ENCODE peak calls at places on chromosomes 5 and 9, in five cellular contexts. D, I, L, K and B are unnamed samples.

GRCh38 chr5:134592141-134592746 is 40.4 kb downstream of the SAR1B start:
- DNase-seq in L (no peak), I (no peak), K (no peak), D (no peak), B (no peak)

GRCh38 chr5:54793612-54794436 is 191.6 kb downstream of the ESM1 start:
- DNase-seq in L (no peak), D (no peak), I (no peak), K (no peak), B (no peak)

GRCh38 chr9:91900057-91900816 is 49.8 kb downstream of the ROR2 start:
- DNase-seq in L (no peak), I (no peak), D (no peak), K (no peak), B (no peak)

GRCh38 chr5:146667633-146668032 is 151.6 kb upstream of the GPR151 start:
- DNase-seq in K (no peak), I (no peak), L (no peak), D (no peak), B (no peak)

GRCh38 chr9:133956520-133957076 is 35.5 kb downstream of the VAV2 start:
- DNase-seq in K (no peak), L (no peak), D (peak; percentile 87), I (no peak), B (no peak)

GRCh38 chr5:128905225-128906110 is 59.8 kb upstream of the SLC27A6 start:
- DNase-seq in K (peak; percentile 79), I (no peak), L (no peak), D (peak; percentile 30), B (peak; percentile 10)

GRCh38 chr9:137300607-137301085 is 1.4 kb downstream of the NRARP start:
- DNase-seq in D (peak; percentile 49), K (no peak), I (no peak), L (no peak), B (no peak)

GRCh38 chr5:172403191-172403794 is 51.0 kb downstream of the SH3PXD2B start:
- DNase-seq in K (no peak), I (no peak), L (peak; percentile 94), D (peak; percentile 34), B (no peak)

GRCh38 chr9:91949293-91949945 is 609 bp downstream of the ROR2 start:
- DNase-seq in D (no peak), I (no peak), K (no peak), L (no peak), B (no peak)

GRCh38 chr5:93382188-93382587 is 198.8 kb downstream of the NR2F1-AS1 start:
- DNase-seq in I (no peak), D (no peak), K (no peak), L (no peak), B (no peak)